ENCODE peak calls at places on chromosomes 13 and 19, in five cellular contexts. V, K, A, M and D are unnamed samples.

GRCh38 chr19:30371960-30372824 is at the start of gene ZNF536:
- DNase-seq in V (no peak), K (no peak), A (peak; percentile 24), M (no peak), D (peak; percentile 35)

GRCh38 chr19:50255115-50255514 is 51.7 kb downstream of the MYH14 start:
- DNase-seq in V (no peak), K (no peak), A (no peak), M (no peak), D (no peak)

GRCh38 chr13:26946675-26947342 is 186.2 kb upstream of the GPR12 start:
- DNase-seq in V (peak; percentile 12), K (peak; percentile 84), A (no peak), M (peak; percentile 31), D (no peak)

GRCh38 chr13:31063734-31064133 is 98.0 kb downstream of the HSPH1 start:
- DNase-seq in V (no peak), K (no peak), A (no peak), M (no peak), D (no peak)

GRCh38 chr13:38879278-38879677 is 111.4 kb downstream of the STOML3 start:
- DNase-seq in V (no peak), K (no peak), A (no peak), M (no peak), D (no peak)

GRCh38 chr13:97330448-97330847 is 103.5 kb upstream of the RAP2A start:
- DNase-seq in V (no peak), K (no peak), A (no peak), M (no peak), D (no peak)

GRCh38 chr19:13826652-13827235 is 31.5 kb downstream of the ZSWIM4 start:
- DNase-seq in V (no peak), K (no peak), A (no peak), M (no peak), D (no peak)

GRCh38 chr19:50896591-50897190 is 14.5 kb downstream of the KLK4 start:
- DNase-seq in V (no peak), K (peak; percentile 40), A (no peak), M (peak; percentile 13), D (no peak)

GRCh38 chr13:93511011-93511410 is 284.4 kb downstream of the GPC6 start:
- DNase-seq in V (no peak), K (no peak), A (no peak), M (no peak), D (no peak)

GRCh38 chr19:21317821-21318220 is 11.4 kb downstream of the ZNF708 start:
- DNase-seq in V (no peak), K (no peak), A (no peak), M (no peak), D (no peak)

GRCh38 chr19:10695401-10696398 is 5.5 kb upstream of the QTRT1 start:
- DNase-seq in V (peak; percentile 80), K (peak; percentile 97), A (peak; percentile 69), M (peak; percentile 96), D (peak; percentile 55)